ENCODE peak calls at places on chromosome 22, in four cellular contexts. I is HepG2, L is K562, U is GM12878. A is an unnamed sample.
A peak's percentile ranks its signal among the peaks of the same experiment; 100 is the strongest.

GRCh38 chr22:45187891-45188290 is 24.2 kb downstream of the NUP50 start:
- DNase-seq in I (no peak), L (no peak), U (no peak), A (no peak)

GRCh38 chr22:45677060-45677459 is 5.4 kb downstream of the ATXN10 start:
- DNase-seq in I (no peak), L (no peak), U (no peak), A (no peak)

GRCh38 chr22:50083462-50084081 is 1.7 kb downstream of the MLC1 start:
- DNase-seq in I (no peak), L (no peak), U (no peak), A (no peak)

GRCh38 chr22:36873614-36874308 is 13.0 kb downstream of the NCF4 start:
- DNase-seq in I (peak; percentile 62), L (peak; percentile 18), U (peak; percentile 69), A (peak; percentile 76)

GRCh38 chr22:49289822-49290221 is 537.9 kb downstream of the BRD1 start:
- DNase-seq in I (no peak), L (no peak), U (no peak), A (no peak)

GRCh38 chr22:31160328-31160978 is 471 bp downstream of the RNF185 start:
- DNase-seq in I (no peak), L (peak; percentile 17), U (no peak), A (peak; percentile 58)

GRCh38 chr22:26658671-26659478 is 1.5 kb downstream of the MIAT start:
- DNase-seq in I (no peak), L (peak; percentile 82), U (no peak), A (peak; percentile 42)

GRCh38 chr22:30752771-30753170 is 58.1 kb downstream of the OSBP2 start:
- DNase-seq in I (no peak), L (no peak), U (no peak), A (no peak)

GRCh38 chr22:44698531-44699421 is 3.2 kb upstream of the PRR5 start:
- DNase-seq in I (no peak), L (no peak), U (no peak), A (no peak)

GRCh38 chr22:49009359-49010063 is 818.2 kb downstream of the BRD1 start:
- DNase-seq in I (no peak), L (no peak), U (no peak), A (no peak)

GRCh38 chr22:24894998-24895397 is 51.5 kb downstream of the LHFPL7 start:
- DNase-seq in I (peak; percentile 61), L (no peak), U (no peak), A (no peak)

GRCh38 chr22:24954114-24954463 is 1.6 kb downstream of the KIAA1671 start:
- DNase-seq in I (peak; percentile 43), L (no peak), U (no peak), A (no peak)

GRCh38 chr22:19518568-19519030 is 5.6 kb downstream of the CLDN5 start:
- DNase-seq in I (no peak), L (no peak), U (no peak), A (no peak)

GRCh38 chr22:37381489-37381888 is 45.8 kb downstream of the ELFN2 start:
- DNase-seq in I (no peak), L (no peak), U (no peak), A (no peak)

GRCh38 chr22:28229566-28230483 is 310.8 kb upstream of the PITPNB start:
- DNase-seq in I (no peak), L (no peak), U (no peak), A (no peak)
- TF ChIP-seq BHLHE40 in I (no peak), L (no peak), U (no peak), A (no peak)

GRCh38 chr22:39724857-39725256 is 154.3 kb downstream of the CACNA1I start:
- DNase-seq in I (no peak), L (no peak), U (no peak), A (no peak)
- TF ChIP-seq FOXK2 in I (no peak), L (no peak), U (no peak), A (no peak)

GRCh38 chr22:23575601-23576000 is 4.5 kb downstream of the IGLL1 start:
- DNase-seq in I (no peak), L (no peak), U (no peak), A (no peak)

GRCh38 chr22:23570681-23571080 is 9.4 kb downstream of the IGLL1 start:
- DNase-seq in I (no peak), L (no peak), U (no peak), A (no peak)

GRCh38 chr22:23576681-23577080 is 3.4 kb downstream of the IGLL1 start:
- DNase-seq in I (no peak), L (no peak), U (no peak), A (no peak)

GRCh38 chr22:23574877-23575276 is 5.2 kb downstream of the IGLL1 start:
- DNase-seq in I (no peak), L (no peak), U (no peak), A (no peak)

DNA sequence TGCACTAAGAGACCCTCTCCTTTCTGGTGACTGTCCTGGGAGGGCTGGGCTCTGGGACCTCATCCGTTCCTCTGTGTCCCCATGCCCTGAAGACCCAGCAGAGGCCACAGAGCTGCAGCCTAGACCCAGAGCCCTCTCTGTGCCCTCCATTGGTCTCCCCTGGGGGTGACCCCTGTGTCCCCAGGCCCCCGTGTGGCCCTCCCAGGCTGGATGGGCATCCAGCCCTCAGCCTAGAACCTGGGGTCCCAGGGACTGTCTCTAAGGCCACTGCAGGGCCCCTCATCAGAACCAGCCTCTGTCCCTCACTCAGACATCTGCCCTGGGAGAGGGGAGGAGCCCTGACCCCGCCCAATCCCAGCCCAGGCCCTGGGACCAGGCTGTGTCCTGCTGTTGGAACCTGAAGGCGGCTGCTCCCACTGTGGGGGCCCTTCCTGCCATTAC is 5.7 kb downstream of the IGLL1 start:
- DNase-seq in I (no peak), L (no peak), U (no peak), A (no peak)
- TF ChIP-seq BHLHE40 in I (no peak), L (no peak), U (no peak), A (no peak)

GRCh38 chr22:32696089-32696488 is 105.4 kb upstream of the TIMP3 start:
- DNase-seq in I (no peak), L (no peak), U (no peak), A (no peak)
- TF ChIP-seq FOXK2 in I (no peak), L (no peak), U (no peak), A (no peak)